ENCODE peak calls at places on chromosomes 16 and 17, in eight cellular contexts. C is colonic mucosa, T is psoas muscle, N is hepatocyte, S is keratinocyte, B is fibroblast of lung, W is sigmoid colon, M is PC-3. A is an unnamed sample.

GRCh38 chr17:41779954-41780353 is 6.6 kb downstream of the JUP start:
- DNase-seq in C (no peak), T (no peak), N (no peak), S (no peak), B (no peak), W (no peak), M (no peak), A (no peak)

GRCh38 chr16:87747626-87748025 is 18.2 kb downstream of the KLHDC4 start:
- DNase-seq in C (no peak), T (no peak), N (no peak), S (no peak), B (no peak), W (no peak), M (no peak), A (no peak)

GRCh38 chr16:8773537-8773936 is 23.9 kb downstream of the TMEM186 start:
- DNase-seq in C (no peak), T (no peak), N (no peak), S (no peak), B (no peak), W (no peak), M (no peak), A (no peak)

GRCh38 chr17:7557825-7558543 is 566 bp upstream of the TNFSF13 start:
- DNase-seq in C (peak), T (peak), N (peak), S (no peak), B (peak), W (peak), M (peak), A (peak)

GRCh38 chr16:54929090-54930033 is 1.3 kb upstream of the IRX5 start:
- DNase-seq in C (peak), T (peak), N (peak), S (peak), B (peak), W (peak), M (peak), A (peak)

GRCh38 chr16:84082110-84082509 is 34.6 kb downstream of the MBTPS1 start:
- DNase-seq in C (no peak), T (no peak), N (no peak), S (no peak), B (no peak), W (no peak), M (no peak), A (no peak)

GRCh38 chr16:88697831-88698693 is 8.1 kb downstream of the RNF166 start:
- DNase-seq in C (no peak), T (no peak), N (no peak), S (no peak), B (no peak), W (no peak), M (no peak), A (no peak)

GRCh38 chr16:75262104-75262799 is 10.8 kb upstream of the BCAR1 start:
- DNase-seq in C (peak), T (peak), N (peak), S (no peak), B (no peak), W (peak), M (no peak), A (peak)

GRCh38 chr17:45702666-45703266 is 81.4 kb upstream of the CRHR1 start:
- DNase-seq in C (no peak), T (no peak), N (peak), S (no peak), B (peak), W (no peak), M (peak), A (no peak)

GRCh38 chr17:45355087-45355486 is 38.3 kb upstream of the MAP3K14 start:
- DNase-seq in C (peak), T (no peak), N (peak), S (no peak), B (no peak), W (peak), M (peak), A (no peak)

GRCh38 chr17:48593126-48593829 is at the start of gene HOXB5:
- DNase-seq in C (no peak), T (no peak), N (peak), S (no peak), B (no peak), W (no peak), M (no peak), A (no peak)

GRCh38 chr17:20226814-20227482 is 217.8 kb downstream of the SPECC1 start:
- DNase-seq in C (peak), T (peak), N (peak), S (no peak), B (peak), W (peak), M (peak), A (peak)

GRCh38 chr17:19004601-19005441 is at the start of gene FAM83G:
- DNase-seq in C (peak), T (peak), N (peak), S (no peak), B (peak), W (peak), M (no peak), A (peak)

GRCh38 chr16:62752837-62753236 is 716.6 kb upstream of the CDH8 start:
- DNase-seq in C (no peak), T (no peak), N (no peak), S (no peak), B (no peak), W (no peak), M (no peak), A (no peak)

GRCh38 chr17:80432961-80433550 is 18.1 kb downstream of the ENDOV start:
- DNase-seq in C (no peak), T (no peak), N (no peak), S (no peak), B (no peak), W (no peak), M (no peak), A (no peak)

GRCh38 chr17:77555741-77556291 is 402.7 kb upstream of the TNRC6C start:
- DNase-seq in C (peak), T (peak), N (peak), S (no peak), B (peak), W (peak), M (peak), A (peak)

GRCh38 chr17:65370669-65371126 is 190.8 kb downstream of the AXIN2 start:
- DNase-seq in C (peak), T (no peak), N (peak), S (no peak), B (peak), W (no peak), M (peak), A (peak)

GRCh38 chr16:60166-60565 is 6.5 kb downstream of the SNRNP25 start:
- DNase-seq in C (no peak), T (peak), N (no peak), S (no peak), B (no peak), W (peak), M (no peak), A (no peak)

GRCh38 chr16:72036098-72036497 is 18.2 kb upstream of the HP start:
- DNase-seq in C (no peak), T (no peak), N (no peak), S (no peak), B (no peak), W (no peak), M (no peak), A (no peak)

DNA sequence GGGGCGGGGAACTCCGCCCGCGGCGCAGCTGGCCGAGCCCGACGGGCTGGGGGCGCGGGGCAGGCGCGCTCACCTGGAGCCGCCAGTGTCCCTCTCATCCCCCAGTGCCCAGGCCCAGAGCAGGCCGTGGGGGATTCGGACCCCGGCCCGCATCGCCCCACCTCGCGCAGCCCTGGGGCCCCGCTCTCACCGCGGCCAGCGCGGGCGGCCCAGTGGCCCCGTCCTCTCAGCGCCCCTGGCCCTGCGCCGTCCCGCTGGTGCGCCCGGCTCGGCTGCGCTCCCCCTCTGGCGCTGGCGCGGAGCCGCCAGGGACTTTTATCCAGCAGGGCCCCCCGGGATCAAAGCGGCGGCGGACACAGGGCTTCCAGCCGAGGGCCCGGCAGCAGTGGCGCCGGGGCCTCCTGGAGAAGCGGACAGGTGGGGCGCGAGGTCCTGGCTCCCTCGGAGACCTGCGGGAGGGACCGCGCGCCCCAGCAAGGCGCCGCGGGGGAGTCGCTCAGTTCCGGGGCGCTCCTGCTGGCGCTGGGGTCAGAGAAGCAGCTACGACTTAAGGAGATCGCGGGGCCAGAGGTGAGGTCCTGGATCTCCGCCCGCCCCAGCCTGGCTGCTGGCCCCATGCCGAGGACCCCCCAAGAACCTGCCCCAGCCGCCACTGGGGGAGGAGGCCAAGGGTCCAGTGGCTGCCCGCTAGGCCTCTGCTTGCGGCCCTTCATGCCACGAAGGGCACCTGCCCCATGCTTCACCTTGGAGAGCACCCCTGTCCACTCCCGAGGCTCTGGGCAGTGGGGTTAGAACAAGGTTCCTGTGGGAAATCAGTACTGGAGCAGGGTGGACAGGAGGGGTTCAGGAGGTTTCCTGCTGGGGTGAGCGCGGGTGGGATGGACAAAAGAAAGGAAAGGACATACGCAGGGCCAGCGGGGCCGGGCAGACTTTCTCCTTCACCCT is 839 bp upstream of the NOTUM start:
- DNase-seq in C (no peak), T (no peak), N (no peak), S (no peak), B (no peak), W (no peak), M (no peak), A (no peak)
- H3K4me3 ChIP-seq in C (no peak), T (peak), N (no peak), S (no peak), B (no peak), W (peak), M (no peak), A (no peak)

DNA sequence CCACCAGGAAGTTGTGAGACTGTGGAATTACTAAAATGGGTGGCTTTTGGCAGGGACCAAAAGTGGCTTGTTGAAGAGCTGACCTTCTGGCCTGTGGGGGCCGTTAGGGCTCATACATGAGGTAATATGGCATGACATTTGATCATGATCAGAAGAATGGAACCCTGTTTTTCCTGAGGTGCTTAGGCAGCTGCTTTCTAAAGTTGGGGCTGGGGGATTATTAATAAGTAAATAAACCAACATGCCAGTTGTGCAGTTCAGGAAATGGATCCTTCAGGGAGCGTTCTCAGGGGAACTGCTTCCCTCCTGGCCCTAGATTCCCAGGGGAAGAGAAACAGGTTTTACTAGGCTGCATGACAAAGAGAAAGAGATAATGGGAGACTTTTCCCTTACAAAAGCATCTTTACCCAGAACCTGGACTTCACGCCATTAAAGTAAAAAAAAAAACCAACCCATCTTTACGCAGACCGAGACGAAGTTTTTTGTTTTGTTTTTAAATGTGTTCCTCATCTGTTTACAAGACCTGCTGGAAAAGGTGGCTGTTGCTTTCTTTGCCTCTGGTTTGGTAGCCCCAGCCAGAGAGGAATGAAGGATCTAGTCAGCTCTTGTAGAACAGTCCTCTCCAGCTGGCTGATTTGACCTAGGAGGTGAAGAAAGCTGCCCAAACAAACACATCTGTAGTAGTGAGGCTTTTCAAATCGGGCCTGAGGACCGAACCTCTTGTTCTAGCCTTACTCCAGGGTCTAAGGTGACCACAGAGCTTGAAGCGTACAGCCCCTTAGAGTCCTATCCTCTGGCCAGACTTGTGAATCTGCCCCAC is 22.7 kb downstream of the YPEL2 start:
- DNase-seq in C (no peak), T (no peak), N (no peak), S (no peak), B (no peak), W (no peak), M (no peak), A (no peak)
- H3K27ac ChIP-seq in C (no peak), T (peak), N (peak), S (no peak), B (no peak), W (peak), M (no peak), A (peak)

GRCh38 chr16:23296994-23297393 is 5.1 kb upstream of the SCNN1B start:
- DNase-seq in C (peak), T (no peak), N (no peak), S (no peak), B (no peak), W (no peak), M (peak), A (no peak)
- TF ChIP-seq CTCF in C (no peak), T (no peak), N (no peak), S (peak), B (no peak), W (no peak), M (peak), A (no peak)

GRCh38 chr17:17834974-17835373 is 1.8 kb downstream of the SREBF1 start:
- DNase-seq in C (no peak), T (no peak), N (no peak), S (no peak), B (no peak), W (no peak), M (no peak), A (no peak)

GRCh38 chr17:17831208-17832039 is 5.4 kb downstream of the SREBF1 start:
- DNase-seq in C (no peak), T (no peak), N (no peak), S (no peak), B (no peak), W (no peak), M (no peak), A (no peak)

GRCh38 chr17:17835415-17836249 is 1.2 kb downstream of the SREBF1 start:
- DNase-seq in C (no peak), T (no peak), N (no peak), S (no peak), B (no peak), W (no peak), M (no peak), A (no peak)

GRCh38 chr17:17832040-17832363 is 4.8 kb downstream of the SREBF1 start:
- DNase-seq in C (no peak), T (no peak), N (no peak), S (no peak), B (no peak), W (no peak), M (no peak), A (no peak)

DNA sequence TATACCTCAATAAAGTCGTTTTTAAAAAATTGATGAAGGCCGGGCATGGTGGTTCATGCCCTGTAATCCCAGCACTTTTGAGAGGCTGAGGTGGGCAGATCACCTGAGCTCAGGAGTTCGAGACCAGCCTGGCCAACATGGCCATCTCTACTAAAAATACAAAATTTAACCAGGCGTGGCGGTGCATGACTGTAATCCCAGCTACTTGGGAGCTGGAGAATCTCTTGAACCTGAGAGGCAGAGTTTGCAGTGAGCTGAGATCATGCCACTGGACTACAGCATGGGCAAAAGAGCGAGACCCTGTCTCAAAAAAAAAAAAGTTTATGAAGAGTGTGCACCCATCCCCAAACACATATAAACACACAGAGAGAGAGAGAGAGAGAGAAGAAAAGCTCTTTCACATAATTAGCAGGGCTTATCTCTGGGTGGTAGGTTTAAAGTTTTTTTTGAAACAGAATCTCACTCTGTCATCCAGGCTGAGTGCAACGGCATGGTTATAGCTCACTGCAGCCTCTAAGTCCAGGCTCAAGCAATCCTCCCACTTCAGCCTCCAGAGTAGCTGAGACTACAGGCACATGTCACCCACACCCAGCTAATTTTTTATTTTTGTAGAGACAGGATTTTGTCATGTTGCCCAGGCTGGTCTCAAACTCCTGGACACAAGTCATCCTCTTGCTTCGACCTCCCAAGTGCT is 3.0 kb downstream of the SREBF1 start:
- DNase-seq in C (no peak), T (no peak), N (no peak), S (no peak), B (no peak), W (no peak), M (no peak), A (no peak)
- H3K4me3 ChIP-seq in C (no peak), T (peak), N (no peak), S (no peak), B (no peak), W (no peak), M (no peak), A (no peak)

DNA sequence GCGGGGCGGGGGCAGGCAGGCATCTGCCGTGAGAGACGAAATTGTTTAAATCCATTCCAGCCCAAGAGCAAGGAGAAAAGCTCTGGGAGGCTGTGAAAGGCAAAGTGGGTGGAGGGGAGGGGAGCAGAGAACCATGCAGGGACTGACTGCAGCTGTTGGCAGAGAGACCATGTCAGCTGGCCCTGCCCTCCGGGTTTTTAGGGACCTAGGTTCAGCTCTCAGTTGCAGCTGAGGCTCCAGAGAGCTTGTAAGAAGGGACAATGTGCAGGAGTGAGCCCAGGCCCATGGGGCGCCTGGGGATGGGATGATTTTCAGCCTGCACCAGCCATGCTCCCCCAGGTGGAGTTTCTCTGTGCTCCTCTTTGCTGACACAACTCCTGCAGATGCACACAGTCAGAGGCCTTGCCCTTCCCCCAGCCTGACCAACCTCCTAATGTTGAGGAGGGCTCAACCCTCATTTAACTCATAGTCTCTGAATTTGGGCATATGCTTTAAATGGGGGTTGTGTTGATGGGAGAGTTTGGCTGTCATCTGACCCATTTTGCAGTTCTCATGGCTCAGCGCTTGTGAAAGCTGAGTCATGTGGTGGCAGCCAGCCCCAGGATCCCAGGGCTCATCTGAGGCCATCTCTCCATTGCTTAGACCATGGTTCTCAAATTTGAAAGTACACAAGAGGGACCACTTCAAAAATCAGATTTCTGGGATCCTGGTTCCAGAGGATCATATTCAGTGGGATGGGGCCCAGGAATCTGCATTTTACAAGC is 70.8 kb downstream of the PLXDC1 start:
- DNase-seq in C (no peak), T (peak), N (no peak), S (no peak), B (peak), W (peak), M (peak), A (no peak)
- H3K27ac ChIP-seq in C (no peak), T (no peak), N (no peak), S (no peak), B (no peak), W (peak), M (no peak), A (no peak)

DNA sequence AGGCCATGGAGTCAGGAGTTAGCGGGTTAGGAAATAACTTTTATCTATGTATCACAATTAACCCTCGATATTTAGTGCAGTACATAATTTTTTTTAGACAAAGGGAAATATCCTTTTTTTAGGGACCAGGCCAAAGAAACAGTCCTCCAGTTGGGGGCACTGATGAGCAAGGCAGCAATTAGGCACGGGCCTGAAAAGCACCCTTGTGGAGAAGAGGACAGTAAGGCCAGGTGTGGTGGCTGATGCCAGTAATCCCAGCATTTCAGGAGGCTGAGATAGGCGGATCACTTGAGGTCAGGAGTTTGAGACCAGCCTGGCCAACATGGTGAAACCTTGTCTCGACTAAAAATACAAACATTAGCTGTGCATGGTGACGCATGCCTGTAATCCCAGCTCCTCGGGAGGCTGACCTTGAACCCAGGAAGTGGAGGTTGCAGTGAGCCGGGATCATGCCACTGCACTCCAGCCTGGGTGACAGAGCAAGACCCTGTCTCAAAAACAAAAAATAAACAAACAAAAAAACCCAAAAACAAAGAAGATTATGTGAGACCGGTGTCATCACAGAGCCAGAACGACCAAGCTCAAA is 158.3 kb upstream of the NOL11 start:
- DNase-seq in C (no peak), T (no peak), N (no peak), S (no peak), B (no peak), W (peak), M (peak), A (no peak)
- TF ChIP-seq CTCF in C (peak), T (no peak), N (no peak), S (peak), B (peak), W (no peak), M (peak), A (no peak)

A was measured in pancreas.